ENCODE peak calls at places on chromosome X, in six cellular contexts. E is ascending aorta, P is cardiac muscle cell, F is endothelial cell, Y is fibroblast of lung, W is spleen. N is an unnamed sample.

GRCh38 chrX:155874571-155875244 is 6.4 kb upstream of the VAMP7 start:
- DNase-seq in F (no peak), E (no peak), Y (no peak), P (peak), W (no peak), N (peak)

GRCh38 chrX:34300871-34301270 is 168.8 kb upstream of the FAM47A start:
- DNase-seq in F (peak), P (peak), Y (peak), E (no peak), W (no peak), N (no peak)

GRCh38 chrX:113580486-113580885 is 739.9 kb upstream of the AMOT start:
- DNase-seq in P (no peak), E (no peak), Y (no peak), F (no peak), W (no peak), N (no peak)

GRCh38 chrX:23341452-23341851 is 6.8 kb downstream of the PTCHD1 start:
- DNase-seq in E (no peak), W (no peak), Y (no peak), F (no peak), P (no peak), N (no peak)

GRCh38 chrX:28229217-28229616 is 248.0 kb upstream of the DCAF8L1 start:
- DNase-seq in Y (no peak), W (no peak), E (no peak), F (no peak), P (no peak), N (no peak)

GRCh38 chrX:112769034-112769433 is 71.6 kb downstream of the AMOT start:
- DNase-seq in P (no peak), W (no peak), F (no peak), Y (no peak), E (no peak), N (no peak)

GRCh38 chrX:21708116-21708515 is 49.8 kb downstream of the SMPX start:
- DNase-seq in E (no peak), P (peak), W (no peak), F (no peak), Y (peak), N (no peak)

GRCh38 chrX:10529344-10529743 is 91.0 kb downstream of the MID1 start:
- DNase-seq in P (peak), Y (peak), W (no peak), E (no peak), F (no peak), N (peak)

GRCh38 chrX:110418220-110418856 is 59.7 kb downstream of the RTL9 start:
- DNase-seq in Y (peak), P (peak), W (no peak), F (peak), E (no peak), N (peak)

GRCh38 chrX:39982927-39983326 is 114.8 kb downstream of the BCOR start:
- DNase-seq in P (no peak), W (no peak), F (no peak), E (no peak), Y (no peak), N (no peak)

GRCh38 chrX:13911581-13911980 is 94.7 kb upstream of the GPM6B start:
- DNase-seq in P (peak), E (no peak), Y (peak), W (no peak), F (no peak), N (peak)

GRCh38 chrX:72346306-72346949 is 40.7 kb upstream of the CITED1 start:
- DNase-seq in W (no peak), E (no peak), F (no peak), P (no peak), Y (no peak), N (no peak)

GRCh38 chrX:2351999-2352995 is 148.5 kb downstream of the DHRSX start:
- DNase-seq in E (no peak), F (no peak), P (peak), W (no peak), Y (peak), N (peak)

GRCh38 chrX:139932077-139932900 is 564 bp downstream of the ATP11C start:
- DNase-seq in E (peak), P (peak), F (peak), W (peak), Y (peak), N (peak)

GRCh38 chrX:10597871-10598270 is 22.5 kb downstream of the MID1 start:
- DNase-seq in P (peak), W (no peak), F (peak), Y (peak), E (no peak), N (peak)

GRCh38 chrX:49271341-49271740 is 1.7 kb downstream of the PPP1R3F start:
- DNase-seq in P (no peak), Y (no peak), W (peak), E (no peak), F (no peak), N (no peak)

GRCh38 chrX:49270249-49270921 is 792 bp downstream of the PPP1R3F start:
- DNase-seq in W (peak), P (peak), F (no peak), Y (no peak), E (no peak), N (peak)

GRCh38 chrX:49269768-49270248 is at the start of gene PPP1R3F:
- DNase-seq in P (no peak), E (no peak), F (no peak), Y (no peak), W (no peak), N (no peak)

GRCh38 chrX:49268702-49269009 is 937 bp upstream of the PPP1R3F start:
- DNase-seq in F (no peak), P (no peak), E (no peak), W (no peak), Y (no peak), N (peak)

DNA sequence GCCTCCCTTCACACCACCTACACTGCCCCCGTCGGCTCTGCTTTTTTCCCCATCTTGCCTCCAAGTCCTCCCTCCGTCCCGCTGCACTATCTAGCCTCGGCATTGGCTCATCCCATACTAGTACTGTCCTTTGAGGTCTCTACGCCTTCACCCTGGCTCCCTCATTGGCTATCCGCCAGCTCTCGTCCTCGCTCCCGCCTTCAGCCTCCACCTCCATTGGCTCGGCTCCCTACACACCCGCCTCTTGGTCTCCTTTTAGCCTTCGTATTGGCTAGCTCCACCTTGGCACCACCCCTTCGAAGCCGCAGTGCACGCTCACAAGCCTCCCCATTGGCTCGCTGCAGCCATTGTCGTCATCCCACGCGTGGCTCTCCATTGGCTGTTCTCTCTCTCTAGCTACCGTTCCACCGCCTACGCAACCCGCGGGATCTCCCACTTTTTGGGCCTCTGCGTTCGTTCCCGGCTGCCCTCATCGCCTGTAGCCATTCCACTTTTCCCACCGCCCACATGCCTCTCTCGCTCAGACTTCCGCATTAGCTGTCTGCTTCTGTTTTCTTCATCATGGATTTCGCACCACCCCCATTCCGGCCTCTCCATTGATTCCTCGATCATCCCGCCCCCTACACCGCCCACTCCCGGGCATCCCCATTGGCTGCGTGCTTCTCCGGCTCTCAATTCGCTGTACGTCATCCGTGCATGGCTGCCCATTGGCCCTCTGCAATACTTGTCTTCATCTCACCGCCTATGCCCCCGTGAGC is 404 bp upstream of the PPP1R3F start:
- DNase-seq in Y (peak), W (peak), E (peak), F (peak), P (peak), N (peak)
- TF ChIP-seq CTCF in Y (no peak), W (no peak), E (no peak), F (no peak), P (no peak), N (no peak)

DNA sequence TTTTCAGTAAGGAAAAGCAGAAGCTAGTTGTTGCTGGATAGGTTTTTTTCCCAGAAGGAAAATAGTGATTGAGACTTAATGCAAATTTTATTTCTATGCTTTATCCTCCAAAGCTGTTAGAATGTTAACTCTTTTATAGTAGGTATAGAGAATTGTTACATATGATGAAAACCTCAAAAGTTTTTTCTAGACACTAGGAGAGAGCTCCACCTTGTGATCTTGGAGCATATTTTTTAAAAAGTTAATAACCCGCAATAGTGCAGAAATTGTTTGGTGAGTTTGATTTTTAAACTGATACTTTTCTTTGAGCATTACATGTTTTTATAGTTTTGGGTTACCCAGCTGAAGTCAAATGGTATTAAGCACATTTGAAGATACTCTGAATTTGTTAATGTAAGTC is 56.5 kb downstream of the STAG2 start:
- DNase-seq in P (no peak), Y (peak), F (no peak), W (no peak), E (no peak), N (peak)
- TF ChIP-seq CTCF in P (peak), Y (no peak), F (no peak), W (no peak), E (no peak), N (no peak)

GRCh38 chrX:133046601-133047000 is 50.3 kb downstream of the USP26 start:
- DNase-seq in P (no peak), W (no peak), Y (no peak), F (no peak), E (no peak), N (no peak)

GRCh38 chrX:133042260-133042659 is 54.6 kb downstream of the USP26 start:
- DNase-seq in F (no peak), W (no peak), E (no peak), P (no peak), Y (no peak), N (no peak)

GRCh38 chrX:133048751-133049150 is 48.2 kb downstream of the USP26 start:
- DNase-seq in Y (no peak), E (no peak), F (no peak), P (no peak), W (no peak), N (no peak)

GRCh38 chrX:133045986-133046385 is 50.9 kb downstream of the USP26 start:
- DNase-seq in P (no peak), E (no peak), W (no peak), F (peak), Y (peak), N (peak)
- TF ChIP-seq CTCF in P (no peak), E (no peak), W (no peak), F (no peak), Y (no peak), N (no peak)

GRCh38 chrX:45596190-45596808 is 395.6 kb upstream of the DIPK2B start:
- DNase-seq in E (no peak), Y (peak), F (no peak), W (no peak), P (peak), N (no peak)
- TF ChIP-seq CTCF in E (no peak), Y (no peak), F (no peak), W (no peak), P (no peak), N (no peak)

DNA sequence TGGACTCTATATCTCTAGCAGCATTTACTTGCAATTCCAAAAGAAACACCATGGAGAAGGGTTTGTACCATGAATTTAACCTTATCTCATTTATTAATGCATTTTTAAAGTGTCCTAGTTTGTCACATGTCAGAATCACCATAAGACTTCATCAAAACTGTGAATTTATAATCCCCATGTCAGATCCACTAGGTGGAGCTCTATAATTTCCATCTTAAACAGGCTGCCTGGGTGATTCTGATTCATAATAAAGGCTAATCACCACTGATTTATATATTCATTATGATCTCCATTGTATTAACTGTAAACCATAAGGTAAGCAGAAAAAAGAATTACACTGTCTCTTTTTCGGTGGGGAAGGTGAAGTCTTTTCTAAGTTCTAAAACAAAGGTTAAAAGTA is 4.0 kb downstream of the TCEAL2 start:
- DNase-seq in F (no peak), P (peak), Y (peak), E (no peak), W (no peak), N (peak)
- TF ChIP-seq CTCF in F (no peak), P (no peak), Y (no peak), E (peak), W (no peak), N (no peak)

DNA sequence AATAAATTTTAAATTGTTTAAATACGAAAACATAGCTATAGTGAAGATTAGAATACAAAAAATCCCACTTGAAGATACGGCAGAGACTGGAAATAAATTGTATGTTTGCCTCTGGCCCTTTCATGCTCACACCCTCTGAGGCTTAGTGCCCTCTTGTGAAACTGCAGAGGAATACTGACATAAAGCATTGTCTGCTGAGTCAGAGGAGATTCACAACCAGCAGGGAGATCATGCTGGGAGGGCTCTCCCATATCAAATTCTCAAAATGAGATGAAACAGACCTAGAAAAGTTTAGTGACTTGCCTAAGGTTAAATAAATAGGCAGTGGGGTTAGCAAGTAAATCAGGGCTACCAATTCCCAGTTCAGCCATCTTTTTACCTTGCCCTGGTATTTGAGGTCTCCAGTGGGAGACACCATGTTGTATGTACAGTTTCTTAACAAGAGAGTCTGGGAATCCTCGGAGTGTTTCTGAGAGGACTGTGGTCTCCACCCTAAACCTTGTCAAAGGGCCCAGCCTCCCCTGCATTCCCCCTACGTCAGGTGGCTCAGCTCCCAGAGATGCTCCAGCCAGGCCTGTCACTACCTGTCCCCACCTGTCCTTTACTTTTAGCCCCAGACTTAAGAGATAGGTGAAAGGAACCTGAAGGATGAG is 581.4 kb upstream of the DIPK2B start:
- DNase-seq in W (no peak), F (no peak), P (peak), E (no peak), Y (peak), N (peak)
- TF ChIP-seq CTCF in W (no peak), F (no peak), P (peak), E (no peak), Y (peak), N (peak)

GRCh38 chrX:135003876-135004623 is 13.3 kb downstream of the SMIM10 start:
- DNase-seq in P (peak), F (peak), Y (peak), W (peak), E (peak), N (peak)

GRCh38 chrX:134998246-134998645 is 7.5 kb downstream of the SMIM10 start:
- DNase-seq in W (no peak), F (no peak), E (no peak), Y (no peak), P (no peak), N (peak)

GRCh38 chrX:135000516-135000915 is 9.7 kb downstream of the SMIM10 start:
- DNase-seq in W (no peak), E (no peak), F (no peak), P (no peak), Y (peak), N (peak)

GRCh38 chrX:134999469-134999868 is 8.7 kb downstream of the SMIM10 start:
- DNase-seq in W (no peak), P (peak), E (no peak), F (no peak), Y (peak), N (peak)
- TF ChIP-seq CTCF in W (peak), P (peak), E (peak), F (no peak), Y (peak), N (peak)

DNA sequence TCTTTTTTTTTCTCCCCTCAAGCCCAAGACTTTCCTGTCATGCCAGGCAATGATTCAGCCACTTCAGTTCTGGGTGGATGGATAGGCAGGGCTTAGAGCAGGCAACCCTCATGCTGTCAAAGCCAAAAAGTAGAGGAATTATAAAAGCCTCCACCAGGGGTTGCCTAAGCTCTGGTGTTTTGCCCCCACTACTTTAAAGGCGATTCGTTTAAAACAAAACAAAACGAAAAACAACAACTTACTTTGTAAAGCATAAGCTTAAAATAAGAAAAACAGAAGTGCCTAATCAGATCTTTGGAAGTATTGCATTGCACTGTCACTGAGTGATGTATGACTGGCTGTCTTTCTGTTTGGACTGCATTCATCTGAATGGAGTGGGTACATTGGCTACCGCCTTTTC is 5.3 kb upstream of the IDS start:
- DNase-seq in E (no peak), W (no peak), F (no peak), Y (no peak), P (no peak), N (no peak)
- TF ChIP-seq CTCF in E (no peak), W (no peak), F (no peak), Y (no peak), P (peak), N (peak)